ENCODE peak calls at places on chromosome 7, in nine cellular contexts. P is heart left ventricle, R is fibroblast of lung, A is osteoblast, E is pancreas, J is ovary, C is GM23338, O is astrocyte, K is MM.1S. I is an unnamed sample. For H3K4me1, the result is how much of the 10 kb centered on the place peaks cover.

GRCh38 chr7:106626376-106627293 is 34.3 kb downstream of the CCDC71L start:
- DNase-seq in P (no peak), R (no peak), A (no peak), E (no peak), J (no peak), C (peak), O (no peak), K (no peak), I (no peak)

GRCh38 chr7:22110881-22111280 is 165.2 kb upstream of the CDCA7L start:
- DNase-seq in P (no peak), R (no peak), A (no peak), E (no peak), J (no peak), C (no peak), O (no peak), K (no peak), I (no peak)

GRCh38 chr7:154857240-154857639 is 145.7 kb downstream of the PAXIP1 start:
- DNase-seq in P (no peak), R (no peak), A (no peak), E (no peak), J (no peak), C (no peak), O (no peak), K (no peak), I (no peak)

GRCh38 chr7:55020481-55020871 is 1.7 kb downstream of the EGFR start:
- DNase-seq in P (no peak), R (peak), A (peak), E (peak), J (peak), C (no peak), O (peak), K (no peak), I (peak)

GRCh38 chr7:46486264-46487206 is 565.5 kb upstream of the IGFBP3 start:
- DNase-seq in P (no peak), R (peak), A (peak), E (no peak), J (no peak), C (no peak), O (peak), K (no peak), I (peak)

GRCh38 chr7:2499719-2500430 is 19.7 kb upstream of the LFNG start:
- DNase-seq in P (no peak), R (no peak), A (no peak), E (no peak), J (no peak), C (peak), O (no peak), K (no peak), I (no peak)

GRCh38 chr7:107879400-107880035 is 11.5 kb upstream of the DLD start:
- DNase-seq in P (no peak), R (peak), A (peak), E (no peak), J (no peak), C (peak), O (peak), K (peak), I (peak)

GRCh38 chr7:139131622-139132021 is 22.1 kb upstream of the ZC3HAV1 start:
- DNase-seq in P (no peak), R (no peak), A (no peak), E (no peak), J (no peak), C (no peak), O (no peak), K (no peak), I (no peak)

GRCh38 chr7:34653787-34654186 is 4.2 kb upstream of the NPSR1 start:
- DNase-seq in P (no peak), R (no peak), A (no peak), E (no peak), J (no peak), C (no peak), O (no peak), K (no peak), I (no peak)
- H3K4me1 ChIP-seq in P (under half), R (under half), A (under half), E (under half), J (under half), C (under half), O (under half), K (under half), I (under half)

DNA sequence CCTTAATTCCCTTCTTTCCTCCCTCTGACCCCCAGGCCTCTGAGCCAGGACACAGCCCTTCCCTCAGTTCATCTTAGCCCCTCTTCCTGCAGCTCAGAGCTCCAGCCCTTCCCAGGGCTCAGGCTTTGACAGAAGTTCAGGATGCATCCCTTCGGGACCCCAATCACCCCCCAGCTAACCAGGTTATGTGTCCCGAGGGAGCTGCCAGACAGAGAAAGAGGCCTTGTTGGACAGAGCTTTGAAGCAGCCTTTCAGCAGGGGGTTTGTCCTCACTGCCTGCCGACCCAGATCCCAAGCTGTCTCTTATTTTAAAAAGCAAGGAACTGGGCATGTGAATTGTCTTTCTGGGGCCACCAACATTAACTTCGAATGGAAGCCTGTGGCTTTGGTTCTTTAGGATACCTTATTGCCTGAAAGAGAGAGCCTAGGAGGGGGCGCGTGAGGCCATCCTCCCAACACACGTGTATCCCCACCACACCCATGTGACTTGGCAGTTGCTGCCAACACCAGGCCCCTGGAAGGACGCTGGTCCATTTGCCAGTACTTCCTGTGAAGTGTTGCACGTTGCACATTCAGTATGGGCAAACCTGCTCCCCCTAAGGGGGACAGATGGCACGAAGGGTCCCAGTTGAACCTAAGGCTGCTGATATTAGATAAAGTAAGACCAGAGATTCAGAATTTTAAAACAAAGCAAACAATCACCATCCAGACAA is 859 bp downstream of the CCDC136 start:
- DNase-seq in P (no peak), R (no peak), A (peak), E (no peak), J (no peak), C (no peak), O (no peak), K (no peak), I (no peak)
- TF ChIP-seq CTCF in P (no peak), R (no peak), A (no peak), E (no peak), J (no peak), C (no peak), O (no peak), K (no peak), I (no peak)

GRCh38 chr7:24743471-24743870 is 13.8 kb downstream of the GSDME start:
- DNase-seq in P (no peak), R (no peak), A (no peak), E (no peak), J (no peak), C (no peak), O (no peak), K (no peak), I (no peak)

GRCh38 chr7:24742764-24743163 is 14.5 kb downstream of the GSDME start:
- DNase-seq in P (no peak), R (no peak), A (peak), E (no peak), J (no peak), C (no peak), O (no peak), K (no peak), I (no peak)

GRCh38 chr7:24740821-24741220 is 16.4 kb downstream of the GSDME start:
- DNase-seq in P (no peak), R (no peak), A (no peak), E (no peak), J (no peak), C (no peak), O (no peak), K (no peak), I (no peak)

GRCh38 chr7:24739306-24739705 is 18.0 kb downstream of the GSDME start:
- DNase-seq in P (no peak), R (no peak), A (no peak), E (no peak), J (no peak), C (no peak), O (peak), K (no peak), I (no peak)

DNA sequence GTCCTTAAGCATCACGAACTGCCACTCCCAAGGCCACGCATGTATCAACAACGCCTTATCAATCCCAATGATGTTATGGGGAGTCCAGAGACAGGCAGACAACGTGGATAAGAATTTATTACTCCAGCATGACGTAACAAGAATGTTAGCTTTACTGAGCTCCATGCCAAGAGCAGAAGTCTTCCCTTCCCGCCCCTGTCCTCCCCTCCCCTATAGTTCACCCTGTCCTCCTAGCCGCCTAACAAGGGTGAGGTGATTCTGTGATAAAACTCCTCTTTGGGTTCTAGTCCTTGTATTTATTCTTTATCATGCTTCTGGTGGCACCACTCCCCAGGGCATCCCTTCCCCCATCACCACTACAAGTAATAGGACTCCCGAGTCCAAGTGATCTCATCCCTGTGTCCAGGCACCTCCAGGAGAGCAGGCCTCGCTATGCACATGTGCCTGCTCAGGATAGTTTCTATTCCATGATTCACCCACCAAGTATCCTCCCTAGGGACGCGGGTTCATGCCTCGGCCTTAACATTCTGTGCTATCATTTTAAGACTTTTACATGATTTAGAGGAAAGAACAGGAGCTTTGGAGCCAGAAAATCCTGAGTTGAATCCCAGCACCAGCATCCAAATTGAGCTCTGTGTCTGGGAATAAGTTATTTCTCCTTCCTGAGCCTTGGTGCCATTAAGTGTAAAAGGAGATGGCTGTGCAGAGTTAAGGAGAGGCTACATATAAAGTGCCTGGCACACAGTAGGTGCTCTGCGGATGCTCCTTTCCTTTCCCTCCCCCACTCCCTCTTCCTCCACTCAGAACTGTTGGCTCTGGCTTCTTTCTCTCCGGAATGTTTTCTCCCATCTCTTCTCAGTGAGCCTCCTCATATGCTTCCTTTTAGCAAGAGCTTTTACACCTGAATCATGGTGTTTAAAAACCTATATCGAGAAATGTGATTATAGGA is 15.3 kb downstream of the GSDME start:
- DNase-seq in P (no peak), R (peak), A (peak), E (no peak), J (peak), C (no peak), O (peak), K (no peak), I (peak)
- H3K27ac ChIP-seq in P (no peak), R (peak), A (peak), E (no peak), J (no peak), C (no peak), O (peak), K (no peak), I (peak)

DNA sequence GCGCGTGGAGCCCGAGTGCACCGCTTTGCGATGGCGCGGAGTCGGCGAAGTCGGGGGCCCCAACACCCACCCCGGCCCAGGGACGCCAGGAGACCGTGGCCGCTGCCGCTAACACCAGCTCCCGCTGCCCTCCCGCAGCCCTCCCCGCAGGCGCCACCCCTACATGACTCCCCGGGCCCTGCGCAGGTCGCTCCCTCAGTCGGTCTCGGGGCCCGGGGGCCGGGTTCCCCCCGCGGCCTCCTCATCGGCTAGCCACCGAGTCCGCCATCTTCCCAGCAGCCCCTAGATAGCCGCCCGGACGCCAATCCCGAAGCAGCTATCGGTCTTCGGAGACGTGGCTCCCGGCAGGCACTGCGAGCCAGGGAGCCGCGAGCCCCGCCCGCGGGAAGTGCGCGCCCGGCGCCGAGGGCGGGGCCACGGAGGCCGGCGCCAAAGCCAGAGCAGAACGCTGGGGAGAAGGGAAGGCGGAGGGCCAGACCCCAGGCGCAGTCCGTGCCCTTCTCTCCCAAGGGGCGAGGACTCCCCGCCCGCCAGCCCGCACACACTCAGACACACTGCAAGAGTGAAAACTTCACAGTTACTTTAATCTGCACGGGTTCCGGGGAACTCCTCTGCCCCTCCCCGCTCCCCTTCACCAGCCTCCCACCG is at the start of gene FASTK:
- DNase-seq in P (peak), R (peak), A (peak), E (peak), J (peak), C (peak), O (peak), K (peak), I (peak)
- H3K4me1 ChIP-seq in P (under half), R (under half), A (under half), E (under half), J (under half), C (under half), O (under half), K (under half), I (under half)

GRCh38 chr7:962401-963081 is 8.1 kb upstream of the ADAP1 start:
- DNase-seq in P (peak), R (no peak), A (peak), E (peak), J (peak), C (no peak), O (no peak), K (no peak), I (no peak)

GRCh38 chr7:961546-962400 is 7.3 kb upstream of the ADAP1 start:
- DNase-seq in P (peak), R (no peak), A (peak), E (peak), J (peak), C (no peak), O (no peak), K (no peak), I (no peak)

GRCh38 chr7:963236-964078 is 9.0 kb upstream of the ADAP1 start:
- DNase-seq in P (peak), R (no peak), A (peak), E (peak), J (peak), C (no peak), O (no peak), K (no peak), I (no peak)

GRCh38 chr7:966291-967069 is 8.9 kb downstream of the COX19 start:
- DNase-seq in P (peak), R (no peak), A (peak), E (peak), J (no peak), C (no peak), O (no peak), K (no peak), I (no peak)

GRCh38 chr7:964401-965231 is 10.1 kb upstream of the ADAP1 start:
- DNase-seq in P (peak), R (peak), A (peak), E (peak), J (peak), C (peak), O (peak), K (peak), I (no peak)
- TF ChIP-seq CTCF in P (peak), R (peak), A (peak), E (no peak), J (no peak), C (peak), O (peak), K (peak), I (peak)

I was measured in foreskin keratinocyte.